ENCODE peak calls at places on chromosomes 12 and 14, in four cellular contexts. One of them, this sample, is unnamed.

GRCh38 chr12:99130808-99131538 is 485.9 kb downstream of the APAF1 start:
- DNase-seq in testis: no peak
- DNase-seq in dermis blood vessel endothelial cell: no peak
- DNase-seq in fibroblast of pulmonary artery: peak
- DNase-seq in this sample: no peak

GRCh38 chr14:98198385-98198784 is 1073.6 kb downstream of the BCL11B start:
- DNase-seq in fibroblast of pulmonary artery: no peak
- DNase-seq in dermis blood vessel endothelial cell: no peak
- DNase-seq in testis: no peak
- DNase-seq in this sample: no peak

GRCh38 chr12:92139634-92140555 is 5.8 kb downstream of the BTG1 start:
- DNase-seq in testis: no peak
- DNase-seq in fibroblast of pulmonary artery: no peak
- DNase-seq in dermis blood vessel endothelial cell: no peak
- DNase-seq in this sample: no peak

GRCh38 chr12:111407371-111408115 is 1.8 kb downstream of the SH2B3 start:
- DNase-seq in testis: no peak
- DNase-seq in dermis blood vessel endothelial cell: no peak
- DNase-seq in fibroblast of pulmonary artery: no peak
- DNase-seq in this sample: no peak

GRCh38 chr14:85572845-85573244 is 42.9 kb downstream of the FLRT2 start:
- DNase-seq in fibroblast of pulmonary artery: peak
- DNase-seq in testis: no peak
- DNase-seq in dermis blood vessel endothelial cell: peak
- DNase-seq in this sample: peak

GRCh38 chr12:105740970-105741725 is 397.6 kb downstream of the NUAK1 start:
- DNase-seq in dermis blood vessel endothelial cell: peak
- DNase-seq in testis: peak
- DNase-seq in fibroblast of pulmonary artery: peak
- DNase-seq in this sample: no peak

GRCh38 chr12:106305376-106305775 is 2.8 kb downstream of the TCP11L2 start:
- DNase-seq in dermis blood vessel endothelial cell: no peak
- DNase-seq in fibroblast of pulmonary artery: no peak
- DNase-seq in testis: no peak
- DNase-seq in this sample: no peak

GRCh38 chr12:122681814-122682213 is 21.3 kb downstream of the HCAR2 start:
- DNase-seq in fibroblast of pulmonary artery: peak
- DNase-seq in testis: no peak
- DNase-seq in dermis blood vessel endothelial cell: no peak
- DNase-seq in this sample: no peak

GRCh38 chr14:67815573-67816235 is 686 bp downstream of the ZFYVE26 start:
- DNase-seq in fibroblast of pulmonary artery: peak
- DNase-seq in testis: no peak
- DNase-seq in dermis blood vessel endothelial cell: peak
- DNase-seq in this sample: no peak

GRCh38 chr12:131075611-131076010 is 121.9 kb downstream of the ADGRD1 start:
- DNase-seq in fibroblast of pulmonary artery: no peak
- DNase-seq in dermis blood vessel endothelial cell: no peak
- DNase-seq in testis: peak
- DNase-seq in this sample: no peak

GRCh38 chr14:96146131-96146771 is 58.4 kb upstream of the BDKRB2 start:
- DNase-seq in fibroblast of pulmonary artery: peak
- DNase-seq in testis: no peak
- DNase-seq in dermis blood vessel endothelial cell: peak
- DNase-seq in this sample: no peak

GRCh38 chr14:49959822-49960408 is 67.0 kb downstream of the ARF6 start:
- DNase-seq in dermis blood vessel endothelial cell: no peak
- DNase-seq in testis: no peak
- DNase-seq in fibroblast of pulmonary artery: no peak
- DNase-seq in this sample: no peak

GRCh38 chr14:52314521-52315354 is 626 bp downstream of the PTGER2 start:
- DNase-seq in testis: peak
- DNase-seq in fibroblast of pulmonary artery: no peak
- DNase-seq in dermis blood vessel endothelial cell: peak
- DNase-seq in this sample: peak

GRCh38 chr12:56158926-56159461 is 835 bp downstream of the MYL6 start:
- DNase-seq in fibroblast of pulmonary artery: peak
- DNase-seq in testis: peak
- DNase-seq in dermis blood vessel endothelial cell: peak
- DNase-seq in this sample: peak

GRCh38 chr14:95495538-95496025 is 20.9 kb downstream of the SYNE3 start:
- DNase-seq in dermis blood vessel endothelial cell: peak
- DNase-seq in fibroblast of pulmonary artery: no peak
- DNase-seq in testis: no peak
- DNase-seq in this sample: no peak

GRCh38 chr12:107914460-107914977 is 140.0 kb downstream of the ASCL4 start:
- DNase-seq in fibroblast of pulmonary artery: no peak
- DNase-seq in dermis blood vessel endothelial cell: no peak
- DNase-seq in testis: no peak
- DNase-seq in this sample: no peak

GRCh38 chr12:7609480-7609879 is 56.2 kb downstream of the APOBEC1 start:
- DNase-seq in fibroblast of pulmonary artery: peak
- DNase-seq in testis: no peak
- DNase-seq in dermis blood vessel endothelial cell: peak
- DNase-seq in this sample: no peak

GRCh38 chr12:55737581-55738112 is 5.3 kb upstream of the GDF11 start:
- DNase-seq in fibroblast of pulmonary artery: no peak
- DNase-seq in testis: no peak
- DNase-seq in dermis blood vessel endothelial cell: no peak
- DNase-seq in this sample: no peak

GRCh38 chr14:77641534-77642341 is 25.3 kb upstream of the SPTLC2 start:
- DNase-seq in dermis blood vessel endothelial cell: peak
- DNase-seq in testis: peak
- DNase-seq in fibroblast of pulmonary artery: peak
- DNase-seq in this sample: peak

GRCh38 chr14:94665121-94665520 is 52.9 kb downstream of the SERPINA3 start:
- DNase-seq in dermis blood vessel endothelial cell: peak
- DNase-seq in fibroblast of pulmonary artery: peak
- DNase-seq in testis: no peak
- DNase-seq in this sample: no peak

GRCh38 chr12:130713581-130713991 is 2.5 kb downstream of the RIMBP2 start:
- DNase-seq in testis: peak
- DNase-seq in fibroblast of pulmonary artery: no peak
- DNase-seq in dermis blood vessel endothelial cell: no peak
- DNase-seq in this sample: no peak

GRCh38 chr12:113222730-113223531 is 1.7 kb downstream of the TPCN1 start:
- DNase-seq in testis: peak
- DNase-seq in dermis blood vessel endothelial cell: peak
- DNase-seq in fibroblast of pulmonary artery: peak
- DNase-seq in this sample: peak

GRCh38 chr12:1573960-1574862 is 20.2 kb downstream of the FBXL14 start:
- DNase-seq in dermis blood vessel endothelial cell: no peak
- DNase-seq in testis: no peak
- DNase-seq in fibroblast of pulmonary artery: no peak
- DNase-seq in this sample: no peak

GRCh38 chr12:102095677-102096263 is 24.1 kb downstream of the NUP37 start:
- DNase-seq in testis: no peak
- DNase-seq in dermis blood vessel endothelial cell: peak
- DNase-seq in fibroblast of pulmonary artery: peak
- DNase-seq in this sample: peak

GRCh38 chr14:38252066-38252710 is 3.7 kb downstream of the CLEC14A start:
- DNase-seq in fibroblast of pulmonary artery: no peak
- DNase-seq in testis: no peak
- DNase-seq in dermis blood vessel endothelial cell: peak
- DNase-seq in this sample: no peak

GRCh38 chr14:51157012-51157411 is 62.1 kb upstream of the TRIM9 start:
- DNase-seq in fibroblast of pulmonary artery: peak
- DNase-seq in testis: no peak
- DNase-seq in dermis blood vessel endothelial cell: peak
- DNase-seq in this sample: peak

GRCh38 chr12:59472273-59472672 is 123.6 kb upstream of the SLC16A7 start:
- DNase-seq in dermis blood vessel endothelial cell: no peak
- DNase-seq in testis: no peak
- DNase-seq in fibroblast of pulmonary artery: no peak
- DNase-seq in this sample: no peak

GRCh38 chr12:102120564-102120873 is 536 bp downstream of the PARPBP start:
- DNase-seq in dermis blood vessel endothelial cell: no peak
- DNase-seq in fibroblast of pulmonary artery: no peak
- DNase-seq in testis: no peak
- DNase-seq in this sample: peak

GRCh38 chr14:69571879-69572633 is 2.6 kb downstream of the CCDC177 start:
- DNase-seq in dermis blood vessel endothelial cell: peak
- DNase-seq in fibroblast of pulmonary artery: peak
- DNase-seq in testis: peak
- DNase-seq in this sample: no peak

GRCh38 chr14:35254736-35255135 is 37.4 kb upstream of the PSMA6 start:
- DNase-seq in dermis blood vessel endothelial cell: no peak
- DNase-seq in testis: no peak
- DNase-seq in fibroblast of pulmonary artery: no peak
- DNase-seq in this sample: no peak

GRCh38 chr14:89407856-89408255 is 9.2 kb downstream of the FOXN3 start:
- DNase-seq in fibroblast of pulmonary artery: peak
- DNase-seq in dermis blood vessel endothelial cell: no peak
- DNase-seq in testis: no peak
- DNase-seq in this sample: no peak

GRCh38 chr14:36524874-36525745 is 5.1 kb upstream of the NKX2-1 start:
- DNase-seq in testis: peak
- DNase-seq in fibroblast of pulmonary artery: no peak
- DNase-seq in dermis blood vessel endothelial cell: peak
- DNase-seq in this sample: no peak

GRCh38 chr14:32076278-32077080 is 625 bp upstream of the ARHGAP5 start:
- DNase-seq in testis: peak
- DNase-seq in dermis blood vessel endothelial cell: peak
- DNase-seq in fibroblast of pulmonary artery: peak
- DNase-seq in this sample: peak